ENCODE peak calls at places on chromosomes 5 and 9, in nine cellular contexts. T, Z, N, X, M, I, R, D and L are unnamed samples.

GRCh38 chr5:39371367-39371635 is 7.0 kb upstream of the C9 start:
- DNase-seq in T (no peak), Z (no peak), N (no peak), X (no peak), M (no peak), I (no peak), R (no peak), D (no peak), L (no peak)

GRCh38 chr5:84287964-84288363 is 96.7 kb downstream of the EDIL3 start:
- DNase-seq in T (no peak), Z (no peak), N (no peak), X (no peak), M (no peak), I (no peak), R (no peak), D (no peak), L (no peak)

GRCh38 chr5:43608406-43608805 is 5.4 kb downstream of the NNT start:
- DNase-seq in T (no peak), Z (no peak), N (no peak), X (no peak), M (no peak), I (no peak), R (no peak), D (no peak), L (no peak)

GRCh38 chr5:74578356-74579044 is 62.0 kb downstream of the ENC1 start:
- DNase-seq in T (no peak), Z (no peak), N (no peak), X (no peak), M (no peak), I (no peak), R (no peak), D (no peak), L (no peak)

GRCh38 chr9:116647515-116647809 is 39.6 kb upstream of the TRIM32 start:
- DNase-seq in T (no peak), Z (no peak), N (no peak), X (no peak), M (no peak), I (no peak), R (peak; percentile 87), D (no peak), L (no peak)

GRCh38 chr9:2260401-2261306 is 245.5 kb downstream of the SMARCA2 start:
- DNase-seq in T (no peak), Z (no peak), N (no peak), X (no peak), M (no peak), I (no peak), R (no peak), D (no peak), L (no peak)

GRCh38 chr9:98742325-98743280 is 33.9 kb upstream of the GABBR2 start:
- DNase-seq in T (no peak), Z (no peak), N (no peak), X (no peak), M (no peak), I (no peak), R (no peak), D (no peak), L (no peak)

GRCh38 chr9:70470050-70471015 is 55.9 kb upstream of the KLF9 start:
- DNase-seq in T (no peak), Z (peak; percentile 82), N (no peak), X (no peak), M (no peak), I (no peak), R (peak; percentile 52), D (no peak), L (no peak)

GRCh38 chr5:118451697-118452247 is 536.6 kb downstream of the DTWD2 start:
- DNase-seq in T (no peak), Z (no peak), N (no peak), X (no peak), M (no peak), I (no peak), R (no peak), D (no peak), L (no peak)

GRCh38 chr9:131727184-131727785 is 12.6 kb downstream of the RAPGEF1 start:
- DNase-seq in T (no peak), Z (no peak), N (no peak), X (no peak), M (peak; percentile 70), I (no peak), R (no peak), D (no peak), L (no peak)

GRCh38 chr5:154320690-154321089 is 125.1 kb upstream of the SAP30L start:
- DNase-seq in T (no peak), Z (no peak), N (no peak), X (no peak), M (no peak), I (no peak), R (no peak), D (no peak), L (no peak)